ENCODE peak calls at places on chromosomes 5 and 9, in seven cellular contexts. P is NCI-H1417; C is AG10803; H is stimulated activated CD4-positive, alpha-beta T cell treated with anti-CD3 and anti-CD28 coated beads, Interleukin-2, amount 100 ng/mL, for 48 hours; S is lower lobe of right lung; L is stimulated activated CD8-positive, alpha-beta memory T cell treated with anti-CD3 and anti-CD28 coated beads, Interleukin-15, amount 100 ng/mL, for 4 hours; Z is SIG-M5. Y is an unnamed sample.

GRCh38 chr5:77629553-77630245 is 8.8 kb downstream of the OTP start:
- DNase-seq in S (no peak), C (no peak), Z (no peak), L (no peak), P (no peak), H (no peak), Y (no peak)

GRCh38 chr9:136317695-136318094 is 9.6 kb upstream of the GPSM1 start:
- DNase-seq in P (no peak), L (no peak), S (no peak), H (no peak), Z (no peak), C (no peak), Y (no peak)

GRCh38 chr9:113247640-113248039 is 26.3 kb downstream of the SLC31A1 start:
- DNase-seq in H (no peak), Z (no peak), C (no peak), P (peak), S (no peak), L (no peak), Y (peak)

GRCh38 chr5:90446961-90447360 is 27.6 kb downstream of the MBLAC2 start:
- DNase-seq in C (peak), P (no peak), L (no peak), H (no peak), Z (no peak), S (no peak), Y (no peak)

GRCh38 chr5:1793301-1793740 is 6.3 kb downstream of the MRPL36 start:
- DNase-seq in H (peak), L (no peak), P (no peak), C (peak), Z (no peak), S (no peak), Y (no peak)

GRCh38 chr5:82312373-82312856 is 34.3 kb upstream of the RPS23 start:
- DNase-seq in P (peak), S (no peak), C (peak), Z (no peak), H (peak), L (no peak), Y (peak)

GRCh38 chr5:162496080-162496808 is 428.7 kb downstream of the GABRG2 start:
- DNase-seq in L (no peak), H (no peak), S (no peak), Z (no peak), C (peak), P (no peak), Y (no peak)

GRCh38 chr5:126525630-126526245 is 69.3 kb downstream of the ALDH7A1 start:
- DNase-seq in S (peak), Z (no peak), C (no peak), L (no peak), P (no peak), H (no peak), Y (no peak)

GRCh38 chr9:136437839-136438547 is 1.7 kb downstream of the INPP5E start:
- DNase-seq in Z (no peak), H (no peak), S (no peak), P (no peak), L (no peak), C (peak), Y (no peak)

GRCh38 chr9:34989946-34990635 is 546 bp downstream of the DNAJB5 start:
- DNase-seq in L (no peak), H (no peak), Z (no peak), S (peak), P (peak), C (peak), Y (peak)

GRCh38 chr9:37575511-37575914 is 667 bp downstream of the FBXO10 start:
- DNase-seq in C (no peak), L (no peak), P (no peak), Z (no peak), S (no peak), H (no peak), Y (no peak)

GRCh38 chr5:151580239-151580638 is 10.9 kb downstream of the FAT2 start:
- DNase-seq in C (no peak), S (no peak), H (no peak), P (no peak), L (no peak), Z (no peak), Y (no peak)

GRCh38 chr5:125798311-125798710 is 624.9 kb upstream of the GRAMD2B start:
- DNase-seq in S (no peak), Z (no peak), H (no peak), P (no peak), L (no peak), C (peak), Y (no peak)

GRCh38 chr5:31815394-31815793 is 176.5 kb downstream of the PDZD2 start:
- DNase-seq in S (no peak), P (no peak), H (no peak), C (no peak), Z (no peak), L (no peak), Y (no peak)

GRCh38 chr9:134892820-134893420 is 12.3 kb downstream of the FCN2 start:
- DNase-seq in P (no peak), S (no peak), C (no peak), Z (no peak), H (no peak), L (no peak), Y (no peak)

GRCh38 chr5:115109840-115110239 is 59.9 kb downstream of the TRIM36 start:
- DNase-seq in H (no peak), Z (no peak), C (no peak), P (no peak), S (no peak), L (no peak), Y (no peak)

GRCh38 chr9:132451276-132451675 is 41.3 kb downstream of the CFAP77 start:
- DNase-seq in P (no peak), H (no peak), Z (no peak), C (no peak), L (peak), S (no peak), Y (no peak)

GRCh38 chr5:14351845-14352712 is 208.9 kb downstream of the TRIO start:
- DNase-seq in S (peak), P (peak), L (peak), Z (peak), C (peak), H (peak), Y (peak)

GRCh38 chr9:33082538-33083326 is 6.3 kb upstream of the SMU1 start:
- DNase-seq in Z (no peak), C (no peak), P (no peak), H (no peak), S (peak), L (no peak), Y (no peak)

GRCh38 chr5:5341531-5342292 is 80.8 kb upstream of the ICE1 start:
- DNase-seq in L (no peak), P (no peak), C (peak), H (no peak), Z (no peak), S (no peak), Y (no peak)